ENCODE peak calls at places on chromosomes 6 and 20, in ten cellular contexts. One of them, this sample, is unnamed.

GRCh38 chr20:45268531-45268930 is 14.2 kb upstream of the SLPI start:
- DNase-seq in AML-193: no peak
- DNase-seq in heart left ventricle: no peak
- DNase-seq in stimulated activated naive CD4-positive, alpha-beta T cell: no peak
- DNase-seq in Right ventricle myocardium inferior: no peak
- DNase-seq in stimulated activated CD8-positive, alpha-beta memory T cell treated with anti-CD3 and anti-CD28 coated beads, Interleukin-4, amount 100 ng/mL, for 24 hours: no peak
- DNase-seq in ELR: no peak
- DNase-seq in mesothelial cell of epicardium: no peak
- DNase-seq in CD4-positive, alpha-beta memory T cell: no peak
- DNase-seq in activated naive CD4-positive, alpha-beta T cell: no peak
- DNase-seq in this sample: no peak

GRCh38 chr6:146289816-146290588 is 253.6 kb upstream of the RAB32 start:
- DNase-seq in AML-193: peak; percentile 22
- DNase-seq in heart left ventricle: no peak
- DNase-seq in stimulated activated naive CD4-positive, alpha-beta T cell: no peak
- DNase-seq in Right ventricle myocardium inferior: no peak
- DNase-seq in stimulated activated CD8-positive, alpha-beta memory T cell treated with anti-CD3 and anti-CD28 coated beads, Interleukin-4, amount 100 ng/mL, for 24 hours: no peak
- DNase-seq in ELR: peak; percentile 93
- DNase-seq in mesothelial cell of epicardium: no peak
- DNase-seq in CD4-positive, alpha-beta memory T cell: no peak
- DNase-seq in activated naive CD4-positive, alpha-beta T cell: no peak
- DNase-seq in this sample: no peak

GRCh38 chr6:85085875-85086274 is 321.5 kb upstream of the TBX18 start:
- DNase-seq in AML-193: no peak
- DNase-seq in heart left ventricle: no peak
- DNase-seq in stimulated activated naive CD4-positive, alpha-beta T cell: no peak
- DNase-seq in Right ventricle myocardium inferior: no peak
- DNase-seq in stimulated activated CD8-positive, alpha-beta memory T cell treated with anti-CD3 and anti-CD28 coated beads, Interleukin-4, amount 100 ng/mL, for 24 hours: no peak
- DNase-seq in ELR: no peak
- DNase-seq in mesothelial cell of epicardium: no peak
- DNase-seq in CD4-positive, alpha-beta memory T cell: no peak
- DNase-seq in activated naive CD4-positive, alpha-beta T cell: no peak
- DNase-seq in this sample: no peak

GRCh38 chr20:2101935-2102584 is 433 bp downstream of the STK35 start:
- DNase-seq in AML-193: peak; percentile 88
- DNase-seq in heart left ventricle: peak; percentile 94
- DNase-seq in stimulated activated naive CD4-positive, alpha-beta T cell: peak; percentile 91
- DNase-seq in Right ventricle myocardium inferior: peak; percentile 96
- DNase-seq in stimulated activated CD8-positive, alpha-beta memory T cell treated with anti-CD3 and anti-CD28 coated beads, Interleukin-4, amount 100 ng/mL, for 24 hours: peak; percentile 81
- DNase-seq in ELR: peak; percentile 94
- DNase-seq in mesothelial cell of epicardium: peak; percentile 84
- DNase-seq in CD4-positive, alpha-beta memory T cell: peak; percentile 95
- DNase-seq in activated naive CD4-positive, alpha-beta T cell: peak; percentile 85
- DNase-seq in this sample: peak; percentile 91

GRCh38 chr6:166930354-166930891 is 25.9 kb downstream of the RNASET2 start:
- DNase-seq in AML-193: no peak
- DNase-seq in heart left ventricle: no peak
- DNase-seq in stimulated activated naive CD4-positive, alpha-beta T cell: no peak
- DNase-seq in Right ventricle myocardium inferior: no peak
- DNase-seq in stimulated activated CD8-positive, alpha-beta memory T cell treated with anti-CD3 and anti-CD28 coated beads, Interleukin-4, amount 100 ng/mL, for 24 hours: no peak
- DNase-seq in ELR: no peak
- DNase-seq in mesothelial cell of epicardium: no peak
- DNase-seq in CD4-positive, alpha-beta memory T cell: no peak
- DNase-seq in activated naive CD4-positive, alpha-beta T cell: no peak
- DNase-seq in this sample: no peak

GRCh38 chr6:40916816-40917215 is 122.2 kb downstream of the UNC5CL start:
- DNase-seq in AML-193: no peak
- DNase-seq in heart left ventricle: no peak
- DNase-seq in stimulated activated naive CD4-positive, alpha-beta T cell: no peak
- DNase-seq in Right ventricle myocardium inferior: no peak
- DNase-seq in stimulated activated CD8-positive, alpha-beta memory T cell treated with anti-CD3 and anti-CD28 coated beads, Interleukin-4, amount 100 ng/mL, for 24 hours: no peak
- DNase-seq in ELR: no peak
- DNase-seq in mesothelial cell of epicardium: no peak
- DNase-seq in CD4-positive, alpha-beta memory T cell: no peak
- DNase-seq in activated naive CD4-positive, alpha-beta T cell: no peak
- DNase-seq in this sample: no peak

GRCh38 chr20:42895062-42895461 is 294.6 kb downstream of the PTPRT start:
- DNase-seq in AML-193: no peak
- DNase-seq in heart left ventricle: no peak
- DNase-seq in stimulated activated naive CD4-positive, alpha-beta T cell: no peak
- DNase-seq in Right ventricle myocardium inferior: no peak
- DNase-seq in stimulated activated CD8-positive, alpha-beta memory T cell treated with anti-CD3 and anti-CD28 coated beads, Interleukin-4, amount 100 ng/mL, for 24 hours: no peak
- DNase-seq in ELR: no peak
- DNase-seq in mesothelial cell of epicardium: no peak
- DNase-seq in CD4-positive, alpha-beta memory T cell: no peak
- DNase-seq in activated naive CD4-positive, alpha-beta T cell: no peak
- DNase-seq in this sample: no peak

GRCh38 chr6:11317885-11318771 is 85.7 kb upstream of the NEDD9 start:
- DNase-seq in AML-193: no peak
- DNase-seq in heart left ventricle: peak; percentile 79
- DNase-seq in stimulated activated naive CD4-positive, alpha-beta T cell: no peak
- DNase-seq in Right ventricle myocardium inferior: no peak
- DNase-seq in stimulated activated CD8-positive, alpha-beta memory T cell treated with anti-CD3 and anti-CD28 coated beads, Interleukin-4, amount 100 ng/mL, for 24 hours: peak; percentile 49
- DNase-seq in ELR: peak; percentile 97
- DNase-seq in mesothelial cell of epicardium: no peak
- DNase-seq in CD4-positive, alpha-beta memory T cell: peak; percentile 55
- DNase-seq in activated naive CD4-positive, alpha-beta T cell: no peak
- DNase-seq in this sample: no peak

GRCh38 chr20:7540923-7541322 is 399.3 kb downstream of the HAO1 start:
- DNase-seq in AML-193: no peak
- DNase-seq in heart left ventricle: no peak
- DNase-seq in stimulated activated naive CD4-positive, alpha-beta T cell: no peak
- DNase-seq in Right ventricle myocardium inferior: no peak
- DNase-seq in stimulated activated CD8-positive, alpha-beta memory T cell treated with anti-CD3 and anti-CD28 coated beads, Interleukin-4, amount 100 ng/mL, for 24 hours: no peak
- DNase-seq in ELR: no peak
- DNase-seq in mesothelial cell of epicardium: no peak
- DNase-seq in CD4-positive, alpha-beta memory T cell: no peak
- DNase-seq in activated naive CD4-positive, alpha-beta T cell: no peak
- DNase-seq in this sample: no peak

GRCh38 chr20:23588434-23589403 is 17.0 kb downstream of the CST9 start:
- DNase-seq in AML-193: no peak
- DNase-seq in heart left ventricle: no peak
- DNase-seq in stimulated activated naive CD4-positive, alpha-beta T cell: no peak
- DNase-seq in Right ventricle myocardium inferior: no peak
- DNase-seq in stimulated activated CD8-positive, alpha-beta memory T cell treated with anti-CD3 and anti-CD28 coated beads, Interleukin-4, amount 100 ng/mL, for 24 hours: no peak
- DNase-seq in ELR: no peak
- DNase-seq in mesothelial cell of epicardium: no peak
- DNase-seq in CD4-positive, alpha-beta memory T cell: no peak
- DNase-seq in activated naive CD4-positive, alpha-beta T cell: no peak
- DNase-seq in this sample: no peak

GRCh38 chr6:94238868-94239267 is 819.5 kb upstream of the EPHA7 start:
- DNase-seq in AML-193: no peak
- DNase-seq in heart left ventricle: no peak
- DNase-seq in stimulated activated naive CD4-positive, alpha-beta T cell: no peak
- DNase-seq in Right ventricle myocardium inferior: no peak
- DNase-seq in stimulated activated CD8-positive, alpha-beta memory T cell treated with anti-CD3 and anti-CD28 coated beads, Interleukin-4, amount 100 ng/mL, for 24 hours: no peak
- DNase-seq in ELR: no peak
- DNase-seq in mesothelial cell of epicardium: no peak
- DNase-seq in CD4-positive, alpha-beta memory T cell: no peak
- DNase-seq in activated naive CD4-positive, alpha-beta T cell: no peak
- DNase-seq in this sample: no peak

GRCh38 chr6:72111611-72112010 is 225.3 kb downstream of the RIMS1 start:
- DNase-seq in AML-193: no peak
- DNase-seq in heart left ventricle: no peak
- DNase-seq in stimulated activated naive CD4-positive, alpha-beta T cell: no peak
- DNase-seq in Right ventricle myocardium inferior: no peak
- DNase-seq in stimulated activated CD8-positive, alpha-beta memory T cell treated with anti-CD3 and anti-CD28 coated beads, Interleukin-4, amount 100 ng/mL, for 24 hours: no peak
- DNase-seq in ELR: no peak
- DNase-seq in mesothelial cell of epicardium: no peak
- DNase-seq in CD4-positive, alpha-beta memory T cell: no peak
- DNase-seq in activated naive CD4-positive, alpha-beta T cell: no peak
- DNase-seq in this sample: no peak

GRCh38 chr20:1313236-1313964 is 15.5 kb downstream of the SDCBP2 start:
- DNase-seq in AML-193: no peak
- DNase-seq in heart left ventricle: peak; percentile 79
- DNase-seq in stimulated activated naive CD4-positive, alpha-beta T cell: peak; percentile 14
- DNase-seq in Right ventricle myocardium inferior: peak; percentile 90
- DNase-seq in stimulated activated CD8-positive, alpha-beta memory T cell treated with anti-CD3 and anti-CD28 coated beads, Interleukin-4, amount 100 ng/mL, for 24 hours: peak; percentile 38
- DNase-seq in ELR: peak; percentile 76
- DNase-seq in mesothelial cell of epicardium: peak; percentile 87
- DNase-seq in CD4-positive, alpha-beta memory T cell: peak; percentile 59
- DNase-seq in activated naive CD4-positive, alpha-beta T cell: peak; percentile 39
- DNase-seq in this sample: peak; percentile 61

GRCh38 chr6:36493859-36494258 is 51.1 kb downstream of the KCTD20 start:
- DNase-seq in AML-193: peak; percentile 99
- DNase-seq in heart left ventricle: no peak
- DNase-seq in stimulated activated naive CD4-positive, alpha-beta T cell: no peak
- DNase-seq in Right ventricle myocardium inferior: no peak
- DNase-seq in stimulated activated CD8-positive, alpha-beta memory T cell treated with anti-CD3 and anti-CD28 coated beads, Interleukin-4, amount 100 ng/mL, for 24 hours: no peak
- DNase-seq in ELR: no peak
- DNase-seq in mesothelial cell of epicardium: no peak
- DNase-seq in CD4-positive, alpha-beta memory T cell: no peak
- DNase-seq in activated naive CD4-positive, alpha-beta T cell: no peak
- DNase-seq in this sample: no peak

GRCh38 chr6:83511901-83512681 is at the start of gene PRSS35:
- DNase-seq in AML-193: no peak
- DNase-seq in heart left ventricle: peak; percentile 47
- DNase-seq in stimulated activated naive CD4-positive, alpha-beta T cell: no peak
- DNase-seq in Right ventricle myocardium inferior: peak; percentile 71
- DNase-seq in stimulated activated CD8-positive, alpha-beta memory T cell treated with anti-CD3 and anti-CD28 coated beads, Interleukin-4, amount 100 ng/mL, for 24 hours: no peak
- DNase-seq in ELR: peak; percentile 62
- DNase-seq in mesothelial cell of epicardium: peak; percentile 69
- DNase-seq in CD4-positive, alpha-beta memory T cell: no peak
- DNase-seq in activated naive CD4-positive, alpha-beta T cell: no peak
- DNase-seq in this sample: no peak

GRCh38 chr6:147159536-147160374 is 44.5 kb upstream of the STXBP5 start:
- DNase-seq in AML-193: no peak
- DNase-seq in heart left ventricle: no peak
- DNase-seq in stimulated activated naive CD4-positive, alpha-beta T cell: no peak
- DNase-seq in Right ventricle myocardium inferior: no peak
- DNase-seq in stimulated activated CD8-positive, alpha-beta memory T cell treated with anti-CD3 and anti-CD28 coated beads, Interleukin-4, amount 100 ng/mL, for 24 hours: no peak
- DNase-seq in ELR: no peak
- DNase-seq in mesothelial cell of epicardium: no peak
- DNase-seq in CD4-positive, alpha-beta memory T cell: no peak
- DNase-seq in activated naive CD4-positive, alpha-beta T cell: no peak
- DNase-seq in this sample: no peak

GRCh38 chr6:85451586-85452306 is 1.9 kb downstream of the NT5E start:
- DNase-seq in AML-193: no peak
- DNase-seq in heart left ventricle: no peak
- DNase-seq in stimulated activated naive CD4-positive, alpha-beta T cell: no peak
- DNase-seq in Right ventricle myocardium inferior: no peak
- DNase-seq in stimulated activated CD8-positive, alpha-beta memory T cell treated with anti-CD3 and anti-CD28 coated beads, Interleukin-4, amount 100 ng/mL, for 24 hours: no peak
- DNase-seq in ELR: peak; percentile 46
- DNase-seq in mesothelial cell of epicardium: no peak
- DNase-seq in CD4-positive, alpha-beta memory T cell: no peak
- DNase-seq in activated naive CD4-positive, alpha-beta T cell: no peak
- DNase-seq in this sample: no peak

GRCh38 chr6:167045828-167046580 is 46.8 kb downstream of the CEP43 start:
- DNase-seq in AML-193: no peak
- DNase-seq in heart left ventricle: no peak
- DNase-seq in stimulated activated naive CD4-positive, alpha-beta T cell: no peak
- DNase-seq in Right ventricle myocardium inferior: no peak
- DNase-seq in stimulated activated CD8-positive, alpha-beta memory T cell treated with anti-CD3 and anti-CD28 coated beads, Interleukin-4, amount 100 ng/mL, for 24 hours: no peak
- DNase-seq in ELR: no peak
- DNase-seq in mesothelial cell of epicardium: no peak
- DNase-seq in CD4-positive, alpha-beta memory T cell: no peak
- DNase-seq in activated naive CD4-positive, alpha-beta T cell: no peak
- DNase-seq in this sample: no peak

GRCh38 chr6:128763599-128764300 is 119.2 kb upstream of the LAMA2 start:
- DNase-seq in AML-193: no peak
- DNase-seq in heart left ventricle: no peak
- DNase-seq in stimulated activated naive CD4-positive, alpha-beta T cell: no peak
- DNase-seq in Right ventricle myocardium inferior: no peak
- DNase-seq in stimulated activated CD8-positive, alpha-beta memory T cell treated with anti-CD3 and anti-CD28 coated beads, Interleukin-4, amount 100 ng/mL, for 24 hours: no peak
- DNase-seq in ELR: no peak
- DNase-seq in mesothelial cell of epicardium: no peak
- DNase-seq in CD4-positive, alpha-beta memory T cell: no peak
- DNase-seq in activated naive CD4-positive, alpha-beta T cell: no peak
- DNase-seq in this sample: no peak

GRCh38 chr6:149037026-149037734 is 280.3 kb upstream of the TAB2 start:
- DNase-seq in AML-193: no peak
- DNase-seq in heart left ventricle: no peak
- DNase-seq in stimulated activated naive CD4-positive, alpha-beta T cell: no peak
- DNase-seq in Right ventricle myocardium inferior: no peak
- DNase-seq in stimulated activated CD8-positive, alpha-beta memory T cell treated with anti-CD3 and anti-CD28 coated beads, Interleukin-4, amount 100 ng/mL, for 24 hours: no peak
- DNase-seq in ELR: no peak
- DNase-seq in mesothelial cell of epicardium: peak; percentile 52
- DNase-seq in CD4-positive, alpha-beta memory T cell: no peak
- DNase-seq in activated naive CD4-positive, alpha-beta T cell: no peak
- DNase-seq in this sample: no peak

GRCh38 chr20:20781029-20781428 is 68.6 kb upstream of the RALGAPA2 start:
- DNase-seq in AML-193: no peak
- DNase-seq in heart left ventricle: no peak
- DNase-seq in stimulated activated naive CD4-positive, alpha-beta T cell: no peak
- DNase-seq in Right ventricle myocardium inferior: no peak
- DNase-seq in stimulated activated CD8-positive, alpha-beta memory T cell treated with anti-CD3 and anti-CD28 coated beads, Interleukin-4, amount 100 ng/mL, for 24 hours: no peak
- DNase-seq in ELR: no peak
- DNase-seq in mesothelial cell of epicardium: no peak
- DNase-seq in CD4-positive, alpha-beta memory T cell: no peak
- DNase-seq in activated naive CD4-positive, alpha-beta T cell: no peak
- DNase-seq in this sample: peak; percentile 38

GRCh38 chr6:81800666-81801065 is 48.2 kb upstream of the TENT5A start:
- DNase-seq in AML-193: no peak
- DNase-seq in heart left ventricle: no peak
- DNase-seq in stimulated activated naive CD4-positive, alpha-beta T cell: no peak
- DNase-seq in Right ventricle myocardium inferior: no peak
- DNase-seq in stimulated activated CD8-positive, alpha-beta memory T cell treated with anti-CD3 and anti-CD28 coated beads, Interleukin-4, amount 100 ng/mL, for 24 hours: no peak
- DNase-seq in ELR: no peak
- DNase-seq in mesothelial cell of epicardium: no peak
- DNase-seq in CD4-positive, alpha-beta memory T cell: no peak
- DNase-seq in activated naive CD4-positive, alpha-beta T cell: no peak
- DNase-seq in this sample: no peak

GRCh38 chr6:44016131-44016870 is 111.0 kb downstream of the MRPL14 start:
- DNase-seq in AML-193: no peak
- DNase-seq in heart left ventricle: no peak
- DNase-seq in stimulated activated naive CD4-positive, alpha-beta T cell: no peak
- DNase-seq in Right ventricle myocardium inferior: no peak
- DNase-seq in stimulated activated CD8-positive, alpha-beta memory T cell treated with anti-CD3 and anti-CD28 coated beads, Interleukin-4, amount 100 ng/mL, for 24 hours: no peak
- DNase-seq in ELR: peak; percentile 55
- DNase-seq in mesothelial cell of epicardium: no peak
- DNase-seq in CD4-positive, alpha-beta memory T cell: no peak
- DNase-seq in activated naive CD4-positive, alpha-beta T cell: no peak
- DNase-seq in this sample: no peak

GRCh38 chr6:30075987-30076311 is 380 bp upstream of the RNF39 start:
- DNase-seq in AML-193: no peak
- DNase-seq in heart left ventricle: no peak
- DNase-seq in stimulated activated naive CD4-positive, alpha-beta T cell: no peak
- DNase-seq in Right ventricle myocardium inferior: peak; percentile 62
- DNase-seq in stimulated activated CD8-positive, alpha-beta memory T cell treated with anti-CD3 and anti-CD28 coated beads, Interleukin-4, amount 100 ng/mL, for 24 hours: no peak
- DNase-seq in ELR: no peak
- DNase-seq in mesothelial cell of epicardium: no peak
- DNase-seq in CD4-positive, alpha-beta memory T cell: no peak
- DNase-seq in activated naive CD4-positive, alpha-beta T cell: no peak
- DNase-seq in this sample: no peak

GRCh38 chr20:40008177-40008576 is 680.9 kb downstream of the MAFB start:
- DNase-seq in AML-193: no peak
- DNase-seq in heart left ventricle: no peak
- DNase-seq in stimulated activated naive CD4-positive, alpha-beta T cell: no peak
- DNase-seq in Right ventricle myocardium inferior: no peak
- DNase-seq in stimulated activated CD8-positive, alpha-beta memory T cell treated with anti-CD3 and anti-CD28 coated beads, Interleukin-4, amount 100 ng/mL, for 24 hours: no peak
- DNase-seq in ELR: peak; percentile 13
- DNase-seq in mesothelial cell of epicardium: no peak
- DNase-seq in CD4-positive, alpha-beta memory T cell: no peak
- DNase-seq in activated naive CD4-positive, alpha-beta T cell: no peak
- DNase-seq in this sample: no peak

GRCh38 chr6:137791281-137792159 is 75.5 kb upstream of the TNFAIP3 start:
- DNase-seq in AML-193: no peak
- DNase-seq in heart left ventricle: no peak
- DNase-seq in stimulated activated naive CD4-positive, alpha-beta T cell: no peak
- DNase-seq in Right ventricle myocardium inferior: no peak
- DNase-seq in stimulated activated CD8-positive, alpha-beta memory T cell treated with anti-CD3 and anti-CD28 coated beads, Interleukin-4, amount 100 ng/mL, for 24 hours: no peak
- DNase-seq in ELR: no peak
- DNase-seq in mesothelial cell of epicardium: no peak
- DNase-seq in CD4-positive, alpha-beta memory T cell: no peak
- DNase-seq in activated naive CD4-positive, alpha-beta T cell: no peak
- DNase-seq in this sample: no peak

GRCh38 chr6:98539669-98540207 is 294.6 kb upstream of the POU3F2 start:
- DNase-seq in AML-193: no peak
- DNase-seq in heart left ventricle: no peak
- DNase-seq in stimulated activated naive CD4-positive, alpha-beta T cell: no peak
- DNase-seq in Right ventricle myocardium inferior: no peak
- DNase-seq in stimulated activated CD8-positive, alpha-beta memory T cell treated with anti-CD3 and anti-CD28 coated beads, Interleukin-4, amount 100 ng/mL, for 24 hours: no peak
- DNase-seq in ELR: no peak
- DNase-seq in mesothelial cell of epicardium: no peak
- DNase-seq in CD4-positive, alpha-beta memory T cell: no peak
- DNase-seq in activated naive CD4-positive, alpha-beta T cell: no peak
- DNase-seq in this sample: no peak

GRCh38 chr6:39347201-39347600 is 24.7 kb upstream of the KCNK16 start:
- DNase-seq in AML-193: no peak
- DNase-seq in heart left ventricle: peak; percentile 16
- DNase-seq in stimulated activated naive CD4-positive, alpha-beta T cell: no peak
- DNase-seq in Right ventricle myocardium inferior: no peak
- DNase-seq in stimulated activated CD8-positive, alpha-beta memory T cell treated with anti-CD3 and anti-CD28 coated beads, Interleukin-4, amount 100 ng/mL, for 24 hours: no peak
- DNase-seq in ELR: no peak
- DNase-seq in mesothelial cell of epicardium: no peak
- DNase-seq in CD4-positive, alpha-beta memory T cell: no peak
- DNase-seq in activated naive CD4-positive, alpha-beta T cell: no peak
- DNase-seq in this sample: no peak

This sample was measured in gastrocnemius medialis.